ENCODE peak calls at places on chromosomes 12 and 14, in five cellular contexts. One of them, this sample, is unnamed.
A peak's percentile ranks its signal among the peaks of the same experiment; 100 is the strongest.

GRCh38 chr14:88312262-88312661 is 10.8 kb downstream of the KCNK10 start:
- DNase-seq in NCI-H1436: no peak
- DNase-seq in stimulated activated effector memory CD8-positive, alpha-beta T cell treated with anti-CD3 and anti-CD28 coated beads, Interleukin-12 subunit alpha, Interleukin-12 subunit beta, amount 100 ng/mL, for 72 hours: no peak
- DNase-seq in GM12878: no peak
- DNase-seq in endothelial cell: no peak
- DNase-seq in this sample: no peak

GRCh38 chr12:18428416-18428815 is 167.1 kb downstream of the PIK3C2G start:
- DNase-seq in NCI-H1436: no peak
- DNase-seq in stimulated activated effector memory CD8-positive, alpha-beta T cell treated with anti-CD3 and anti-CD28 coated beads, Interleukin-12 subunit alpha, Interleukin-12 subunit beta, amount 100 ng/mL, for 72 hours: no peak
- DNase-seq in GM12878: no peak
- DNase-seq in endothelial cell: no peak
- DNase-seq in this sample: no peak

GRCh38 chr12:58922849-58923248 is 2.5 kb upstream of the LRIG3 start:
- DNase-seq in NCI-H1436: no peak
- DNase-seq in stimulated activated effector memory CD8-positive, alpha-beta T cell treated with anti-CD3 and anti-CD28 coated beads, Interleukin-12 subunit alpha, Interleukin-12 subunit beta, amount 100 ng/mL, for 72 hours: no peak
- DNase-seq in GM12878: no peak
- DNase-seq in endothelial cell: no peak
- DNase-seq in this sample: no peak

GRCh38 chr14:69505338-69506240 is 21.1 kb downstream of the PLEKHD1 start:
- DNase-seq in NCI-H1436: no peak
- DNase-seq in stimulated activated effector memory CD8-positive, alpha-beta T cell treated with anti-CD3 and anti-CD28 coated beads, Interleukin-12 subunit alpha, Interleukin-12 subunit beta, amount 100 ng/mL, for 72 hours: no peak
- DNase-seq in GM12878: no peak
- DNase-seq in endothelial cell: no peak
- DNase-seq in this sample: no peak

GRCh38 chr12:54759751-54760150 is 94.6 kb upstream of the MUCL1 start:
- DNase-seq in NCI-H1436: peak; percentile 0
- DNase-seq in stimulated activated effector memory CD8-positive, alpha-beta T cell treated with anti-CD3 and anti-CD28 coated beads, Interleukin-12 subunit alpha, Interleukin-12 subunit beta, amount 100 ng/mL, for 72 hours: no peak
- DNase-seq in GM12878: peak; percentile 7
- DNase-seq in endothelial cell: peak; percentile 34
- DNase-seq in this sample: no peak

GRCh38 chr14:52013984-52014600 is 24.7 kb downstream of the RTRAF start:
- DNase-seq in NCI-H1436: no peak
- DNase-seq in stimulated activated effector memory CD8-positive, alpha-beta T cell treated with anti-CD3 and anti-CD28 coated beads, Interleukin-12 subunit alpha, Interleukin-12 subunit beta, amount 100 ng/mL, for 72 hours: no peak
- DNase-seq in GM12878: no peak
- DNase-seq in endothelial cell: peak; percentile 45
- DNase-seq in this sample: no peak

GRCh38 chr12:124681779-124682391 is 114.5 kb upstream of the NCOR2 start:
- DNase-seq in NCI-H1436: no peak
- DNase-seq in stimulated activated effector memory CD8-positive, alpha-beta T cell treated with anti-CD3 and anti-CD28 coated beads, Interleukin-12 subunit alpha, Interleukin-12 subunit beta, amount 100 ng/mL, for 72 hours: no peak
- DNase-seq in GM12878: no peak
- DNase-seq in endothelial cell: no peak
- DNase-seq in this sample: no peak

GRCh38 chr14:76753799-76754198 is 7.5 kb upstream of the VASH1 start:
- DNase-seq in NCI-H1436: no peak
- DNase-seq in stimulated activated effector memory CD8-positive, alpha-beta T cell treated with anti-CD3 and anti-CD28 coated beads, Interleukin-12 subunit alpha, Interleukin-12 subunit beta, amount 100 ng/mL, for 72 hours: no peak
- DNase-seq in GM12878: no peak
- DNase-seq in endothelial cell: no peak
- DNase-seq in this sample: no peak

GRCh38 chr12:122067966-122068365 is 10.6 kb upstream of the MLXIP start:
- DNase-seq in NCI-H1436: no peak
- DNase-seq in stimulated activated effector memory CD8-positive, alpha-beta T cell treated with anti-CD3 and anti-CD28 coated beads, Interleukin-12 subunit alpha, Interleukin-12 subunit beta, amount 100 ng/mL, for 72 hours: peak; percentile 16
- DNase-seq in GM12878: peak; percentile 56
- DNase-seq in endothelial cell: no peak
- DNase-seq in this sample: no peak

GRCh38 chr12:66697404-66697803 is 18.5 kb upstream of the GRIP1 start:
- DNase-seq in NCI-H1436: no peak
- DNase-seq in stimulated activated effector memory CD8-positive, alpha-beta T cell treated with anti-CD3 and anti-CD28 coated beads, Interleukin-12 subunit alpha, Interleukin-12 subunit beta, amount 100 ng/mL, for 72 hours: no peak
- DNase-seq in GM12878: no peak
- DNase-seq in endothelial cell: no peak
- DNase-seq in this sample: no peak

GRCh38 chr14:64186231-64187129 is 107.7 kb downstream of the ESR2 start:
- DNase-seq in NCI-H1436: no peak
- DNase-seq in stimulated activated effector memory CD8-positive, alpha-beta T cell treated with anti-CD3 and anti-CD28 coated beads, Interleukin-12 subunit alpha, Interleukin-12 subunit beta, amount 100 ng/mL, for 72 hours: no peak
- DNase-seq in GM12878: no peak
- DNase-seq in endothelial cell: no peak
- DNase-seq in this sample: no peak

GRCh38 chr12:53696285-53696654 is 20.4 kb upstream of the ATP5MC2 start:
- DNase-seq in NCI-H1436: peak; percentile 94
- DNase-seq in stimulated activated effector memory CD8-positive, alpha-beta T cell treated with anti-CD3 and anti-CD28 coated beads, Interleukin-12 subunit alpha, Interleukin-12 subunit beta, amount 100 ng/mL, for 72 hours: no peak
- DNase-seq in GM12878: peak; percentile 25
- DNase-seq in endothelial cell: peak; percentile 62
- DNase-seq in this sample: peak; percentile 84